ENCODE peak calls at places on chromosomes 7 and 10, in six cellular contexts. J, S, Q, Z, L and R are unnamed samples.
A peak's percentile ranks its signal among the peaks of the same experiment; 100 is the strongest.

GRCh38 chr7:73865738-73866445 is 4.9 kb downstream of the TMEM270 start:
- DNase-seq in J (peak; percentile 59), S (peak; percentile 34), Q (peak; percentile 76), Z (peak; percentile 72), L (no peak), R (no peak)

GRCh38 chr10:125689955-125690569 is 7.1 kb upstream of the TEX36 start:
- DNase-seq in J (no peak), S (no peak), Q (no peak), Z (no peak), L (no peak), R (no peak)

GRCh38 chr7:158407581-158408331 is 179.9 kb downstream of the PTPRN2 start:
- DNase-seq in J (peak; percentile 36), S (peak; percentile 55), Q (peak; percentile 55), Z (peak; percentile 24), L (no peak), R (no peak)

GRCh38 chr10:113527181-113527580 is 25.7 kb upstream of the HABP2 start:
- DNase-seq in J (no peak), S (no peak), Q (no peak), Z (no peak), L (no peak), R (no peak)

GRCh38 chr10:113897693-113898618 is 43.5 kb downstream of the NHLRC2 start:
- DNase-seq in J (peak; percentile 29), S (no peak), Q (no peak), Z (no peak), L (no peak), R (no peak)

GRCh38 chr7:8702807-8703206 is 269.4 kb downstream of the NXPH1 start:
- DNase-seq in J (no peak), S (no peak), Q (no peak), Z (no peak), L (no peak), R (no peak)

GRCh38 chr10:103493911-103494877 is 689 bp downstream of the NEURL1 start:
- DNase-seq in J (no peak), S (no peak), Q (no peak), Z (no peak), L (no peak), R (no peak)

GRCh38 chr10:16770141-16770540 is 47.1 kb downstream of the RSU1 start:
- DNase-seq in J (no peak), S (no peak), Q (no peak), Z (no peak), L (no peak), R (no peak)

GRCh38 chr10:72825163-72825562 is 68.4 kb upstream of the OIT3 start:
- DNase-seq in J (no peak), S (no peak), Q (no peak), Z (no peak), L (no peak), R (no peak)

GRCh38 chr10:44930904-44931620 is 19.9 kb downstream of the TMEM72 start:
- DNase-seq in J (no peak), S (no peak), Q (no peak), Z (no peak), L (no peak), R (no peak)

GRCh38 chr10:27448926-27449325 is 55.2 kb upstream of the RAB18 start:
- DNase-seq in J (peak; percentile 47), S (peak; percentile 4), Q (peak; percentile 41), Z (peak; percentile 5), L (peak; percentile 74), R (no peak)

GRCh38 chr7:99032928-99033327 is 111.0 kb downstream of the SMURF1 start:
- DNase-seq in J (no peak), S (no peak), Q (no peak), Z (no peak), L (no peak), R (no peak)
- TF ChIP-seq CTCF in J (no peak), S (no peak), Q (no peak), Z (no peak), L (no peak), R (no peak)

DNA sequence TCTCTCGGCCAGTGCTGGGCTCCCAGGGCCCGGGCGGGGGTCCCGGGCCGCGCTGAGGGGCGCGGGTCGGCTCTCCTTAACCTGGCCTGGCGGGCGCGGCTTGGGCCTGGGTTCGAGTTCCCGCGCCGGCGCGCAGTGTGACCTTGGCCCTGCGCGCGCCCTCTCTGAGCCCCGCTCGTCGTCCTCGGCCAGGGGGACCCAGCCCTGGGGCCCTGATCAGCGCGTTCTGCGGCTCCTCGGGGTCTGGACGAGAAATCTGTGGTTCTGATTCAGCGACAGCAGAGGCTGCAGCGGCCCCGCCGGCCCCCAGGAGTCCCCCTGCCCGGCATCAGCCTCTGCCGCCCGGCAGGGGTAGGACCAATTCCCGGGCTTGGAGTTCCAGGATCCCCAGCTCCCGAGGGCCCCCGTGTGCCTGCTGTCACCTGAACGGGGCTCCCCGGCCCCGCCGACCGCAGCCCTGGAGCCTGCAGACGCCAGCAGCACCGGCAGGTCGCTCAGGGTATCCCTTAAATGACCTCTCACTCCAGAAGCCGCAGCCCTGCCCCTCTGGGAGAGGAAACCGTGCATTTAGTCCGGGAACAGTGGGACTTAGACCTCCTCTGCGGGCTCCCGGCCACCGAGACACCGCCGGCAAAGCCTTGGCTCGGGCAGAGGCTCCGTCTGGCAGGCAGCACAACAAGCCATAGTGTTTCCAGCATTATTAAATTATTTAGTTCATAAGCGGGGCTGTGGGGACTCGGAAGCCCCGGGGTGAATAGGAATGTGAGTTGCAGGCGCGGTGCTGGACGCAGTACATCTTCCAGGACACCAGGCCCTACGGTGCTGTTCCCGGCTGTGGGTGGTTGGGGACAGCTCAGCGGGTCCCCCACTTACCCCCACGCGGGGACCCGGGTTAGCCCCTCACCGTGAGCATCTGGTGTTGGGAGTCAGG is 572 bp downstream of the CHST12 start:
- DNase-seq in J (peak; percentile 9), S (no peak), Q (peak; percentile 25), Z (peak; percentile 22), L (no peak), R (no peak)
- TF ChIP-seq CTCF in J (peak; percentile 49), S (no peak), Q (peak; percentile 4), Z (peak; percentile 6), L (no peak), R (no peak)

DNA sequence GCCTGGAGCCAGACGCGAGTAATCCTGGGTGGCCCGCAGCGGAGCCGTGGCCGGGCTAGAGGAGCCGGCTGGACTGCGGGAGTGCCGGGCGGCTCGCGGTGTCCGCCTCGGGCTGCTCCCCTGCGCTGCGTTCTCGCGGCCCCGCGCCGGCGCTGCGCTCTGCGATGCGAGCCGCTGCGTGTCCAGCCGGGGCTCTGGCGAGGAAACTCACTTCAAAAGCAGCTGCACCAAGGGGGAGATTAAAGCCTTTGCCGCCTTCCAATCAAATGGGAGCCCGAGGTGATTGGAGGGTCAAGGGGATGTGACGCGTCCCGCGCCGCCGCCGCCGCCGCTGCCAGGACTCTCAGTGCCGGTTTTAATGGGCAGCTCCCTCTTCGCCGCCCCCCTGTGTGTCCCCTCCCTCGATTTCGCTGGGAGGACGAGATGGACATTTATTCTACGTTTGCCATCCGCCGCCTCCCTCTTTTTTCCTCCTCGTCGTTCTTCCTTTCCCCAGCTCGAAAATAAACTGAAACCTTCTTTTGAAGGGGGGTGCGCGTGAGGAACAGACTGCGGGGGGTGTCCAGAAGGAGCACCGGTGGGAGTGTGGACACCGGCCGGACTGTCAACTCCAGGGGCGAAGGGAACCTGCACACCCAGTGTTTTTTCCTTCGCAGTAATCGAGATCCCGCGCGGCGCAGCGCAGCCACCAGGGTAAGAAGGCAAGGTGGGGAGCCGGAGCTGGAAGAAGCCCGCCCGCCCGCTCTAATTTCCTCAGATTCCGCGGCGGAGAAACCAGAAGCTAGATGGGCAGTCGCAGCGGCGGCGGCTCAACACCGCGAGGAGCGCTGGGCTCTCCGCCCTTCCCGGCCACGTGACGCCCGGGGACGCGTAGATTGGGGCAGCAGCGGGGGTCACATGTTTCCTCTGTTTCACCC is at the start of gene ZNF503:
- DNase-seq in J (peak; percentile 95), S (peak; percentile 98), Q (peak; percentile 97), Z (peak; percentile 98), L (peak; percentile 87), R (peak; percentile 84)
- TF ChIP-seq CTCF in J (peak; percentile 59), S (no peak), Q (peak; percentile 38), Z (peak; percentile 31), L (peak; percentile 2), R (no peak)

GRCh38 chr7:117949232-117949631 is 76.0 kb upstream of the CTTNBP2 start:
- DNase-seq in J (peak; percentile 59), S (no peak), Q (no peak), Z (peak; percentile 8), L (no peak), R (no peak)
- TF ChIP-seq CTCF in J (peak; percentile 43), S (no peak), Q (no peak), Z (no peak), L (no peak), R (no peak)

GRCh38 chr7:50208335-50208982 is 96.1 kb upstream of the IKZF1 start:
- DNase-seq in J (no peak), S (no peak), Q (no peak), Z (no peak), L (no peak), R (no peak)
- TF ChIP-seq CTCF in J (no peak), S (no peak), Q (no peak), Z (no peak), L (no peak), R (no peak)

GRCh38 chr7:82805527-82805960 is 357.1 kb downstream of the PCLO start:
- DNase-seq in J (peak; percentile 77), S (peak; percentile 1), Q (peak; percentile 93), Z (peak; percentile 88), L (no peak), R (no peak)

GRCh38 chr7:82808633-82809032 is 354.1 kb downstream of the PCLO start:
- DNase-seq in J (no peak), S (no peak), Q (no peak), Z (no peak), L (no peak), R (no peak)

GRCh38 chr7:82816272-82816671 is 346.4 kb downstream of the PCLO start:
- DNase-seq in J (no peak), S (no peak), Q (no peak), Z (no peak), L (no peak), R (no peak)

GRCh38 chr7:82810558-82811259 is 352.0 kb downstream of the PCLO start:
- DNase-seq in J (peak; percentile 60), S (peak; percentile 18), Q (peak; percentile 80), Z (peak; percentile 85), L (no peak), R (no peak)
- TF ChIP-seq CTCF in J (peak; percentile 75), S (peak; percentile 67), Q (peak; percentile 67), Z (peak; percentile 83), L (peak; percentile 42), R (no peak)